ENCODE peak calls at places on chromosomes 11 and 22, in seven cellular contexts. B, M, G, H, X, R and U are unnamed samples.

GRCh38 chr22:46774456-46775363 is 12.3 kb downstream of the TBC1D22A start:
- DNase-seq in M (peak; percentile 82), R (no peak), G (peak; percentile 16), H (no peak), X (no peak), B (no peak), U (no peak)

GRCh38 chr22:20055654-20056053 is 24.4 kb upstream of the DGCR8 start:
- DNase-seq in H (no peak), R (no peak), X (no peak), G (no peak), M (no peak), B (no peak), U (no peak)

GRCh38 chr11:94544832-94545640 is 1.3 kb downstream of the FUT4 start:
- DNase-seq in B (no peak), H (no peak), M (no peak), R (no peak), G (peak; percentile 24), X (no peak), U (no peak)

GRCh38 chr22:40431021-40431420 is 60.6 kb downstream of the SGSM3 start:
- DNase-seq in H (no peak), M (no peak), G (no peak), B (no peak), R (no peak), X (no peak), U (no peak)

GRCh38 chr22:45496451-45496941 is 6.2 kb upstream of the FBLN1 start:
- DNase-seq in B (no peak), X (no peak), G (no peak), H (no peak), R (no peak), M (no peak), U (no peak)

GRCh38 chr11:106236295-106236694 is 158.8 kb downstream of the AASDHPPT start:
- DNase-seq in M (no peak), G (no peak), R (no peak), B (no peak), X (no peak), H (no peak), U (no peak)

GRCh38 chr11:8222820-8223512 is 40.7 kb downstream of the LMO1 start:
- DNase-seq in M (no peak), R (no peak), G (no peak), B (no peak), H (no peak), X (no peak), U (no peak)

GRCh38 chr11:34825315-34825669 is 90.9 kb downstream of the APIP start:
- DNase-seq in B (no peak), M (no peak), H (no peak), R (no peak), X (no peak), G (no peak), U (no peak)

GRCh38 chr11:120715239-120715638 is 203.7 kb downstream of the GRIK4 start:
- DNase-seq in X (no peak), B (no peak), M (peak; percentile 69), R (no peak), H (peak; percentile 59), G (no peak), U (no peak)

GRCh38 chr22:36546092-36546804 is 17.3 kb upstream of the EIF3D start:
- DNase-seq in G (peak; percentile 22), X (peak; percentile 49), H (peak; percentile 60), R (peak; percentile 64), B (peak; percentile 10), M (peak; percentile 44), U (peak; percentile 58)

GRCh38 chr11:111162306-111162705 is 83.2 kb upstream of the POU2AF2 start:
- DNase-seq in X (no peak), B (no peak), R (no peak), M (no peak), H (no peak), G (no peak), U (no peak)

GRCh38 chr11:26483101-26483500 is 89.0 kb downstream of the MUC15 start:
- DNase-seq in B (no peak), M (no peak), G (no peak), R (no peak), H (no peak), X (no peak), U (no peak)